ENCODE peak calls at places on chromosomes 7 and 10, in five cellular contexts. E is stimulated activated CD4-positive, alpha-beta T cell treated with anti-CD3 and anti-CD28 coated beads, Interleukin-12 subunit alpha, Interleukin-12 subunit beta, amount 100 ng/mL, for 48 hours; W is T-helper 1 cell; R is Right ventricle myocardium superior; M is HuH-7. Y is an unnamed sample.

GRCh38 chr7:141097430-141097829 is 23.6 kb downstream of the TMEM178B start:
- DNase-seq in W (no peak), E (no peak), M (no peak), R (no peak), Y (no peak)

GRCh38 chr7:98907570-98907969 is 29.2 kb downstream of the TRRAP start:
- DNase-seq in E (no peak), M (no peak), R (no peak), W (no peak), Y (no peak)

GRCh38 chr10:105807930-105808587 is 1167.0 kb downstream of the SORCS3 start:
- DNase-seq in E (no peak), R (no peak), W (no peak), M (no peak), Y (no peak)

GRCh38 chr10:17062009-17062408 is 67.6 kb downstream of the CUBN start:
- DNase-seq in R (no peak), E (no peak), M (no peak), W (no peak), Y (no peak)

GRCh38 chr10:17984056-17984455 is 32.3 kb downstream of the SLC39A12 start:
- DNase-seq in R (no peak), W (no peak), M (no peak), E (no peak), Y (no peak)

GRCh38 chr7:47103498-47104205 is 478.3 kb downstream of the TNS3 start:
- DNase-seq in W (no peak), E (no peak), R (no peak), M (no peak), Y (no peak)

GRCh38 chr7:99244942-99245341 is 27.7 kb upstream of the MYH16 start:
- DNase-seq in W (no peak), E (no peak), M (no peak), R (no peak), Y (no peak)

GRCh38 chr7:16647435-16647960 is 1.5 kb downstream of the BZW2 start:
- DNase-seq in W (no peak), R (no peak), M (no peak), E (no peak), Y (no peak)

GRCh38 chr7:134255814-134256213 is 60.9 kb downstream of the SLC35B4 start:
- DNase-seq in E (no peak), W (no peak), R (no peak), M (no peak), Y (no peak)

GRCh38 chr10:86074294-86074693 is 292.3 kb downstream of the GRID1 start:
- DNase-seq in E (no peak), R (no peak), W (no peak), M (no peak), Y (no peak)

GRCh38 chr7:69837387-69838068 is 239.3 kb downstream of the AUTS2 start:
- DNase-seq in E (no peak), M (no peak), W (no peak), R (no peak), Y (no peak)

GRCh38 chr10:61791216-61791615 is 110.3 kb upstream of the ARID5B start:
- DNase-seq in R (no peak), W (no peak), E (no peak), M (no peak), Y (no peak)

GRCh38 chr10:11691319-11691755 is 50.8 kb upstream of the ECHDC3 start:
- DNase-seq in W (no peak), M (no peak), E (no peak), R (peak), Y (no peak)

GRCh38 chr10:5481121-5481520 is 18.2 kb downstream of the CALML5 start:
- DNase-seq in M (no peak), E (no peak), W (no peak), R (no peak), Y (no peak)

GRCh38 chr10:106435081-106435480 is 729.4 kb downstream of the SORCS1 start:
- DNase-seq in E (no peak), M (no peak), R (no peak), W (no peak), Y (no peak)

GRCh38 chr7:117075934-117076333 is 122.6 kb downstream of the ST7 start:
- DNase-seq in M (no peak), W (no peak), E (no peak), R (no peak), Y (no peak)

GRCh38 chr10:86966008-86966654 is 2.2 kb upstream of the ADIRF start:
- DNase-seq in W (no peak), E (no peak), R (no peak), M (no peak), Y (peak)

GRCh38 chr7:116443101-116443523 is 56.4 kb upstream of the CAV2 start:
- DNase-seq in E (no peak), M (no peak), R (no peak), W (no peak), Y (no peak)

GRCh38 chr7:46759711-46760480 is 822.0 kb downstream of the TNS3 start:
- DNase-seq in M (no peak), E (no peak), W (no peak), R (no peak), Y (no peak)

GRCh38 chr7:138890782-138891445 is 90.3 kb downstream of the KIAA1549 start:
- DNase-seq in W (no peak), E (no peak), R (peak), M (no peak), Y (no peak)

GRCh38 chr10:114103286-114103685 is 59.6 kb downstream of the ADRB1 start:
- DNase-seq in W (no peak), E (no peak), M (peak), R (no peak), Y (no peak)

GRCh38 chr7:25124485-25125136 is 449 bp downstream of the CYCS start:
- DNase-seq in W (no peak), M (no peak), R (no peak), E (no peak), Y (peak)

GRCh38 chr10:68560916-68561691 is 967 bp downstream of the TET1 start:
- DNase-seq in M (peak), R (no peak), W (no peak), E (no peak), Y (no peak)

GRCh38 chr7:81005254-81005653 is 86.4 kb upstream of the SEMA3C start:
- DNase-seq in M (no peak), R (peak), E (no peak), W (no peak), Y (no peak)

GRCh38 chr7:133344275-133344674 is 91.4 kb downstream of the EXOC4 start:
- DNase-seq in M (no peak), E (no peak), W (no peak), R (no peak), Y (no peak)

GRCh38 chr7:156816943-156817572 is 75.9 kb downstream of the LMBR1 start:
- DNase-seq in W (no peak), E (no peak), R (no peak), M (no peak), Y (no peak)

GRCh38 chr7:5796076-5796475 is 14.6 kb upstream of the RNF216 start:
- DNase-seq in R (no peak), M (no peak), E (no peak), W (no peak), Y (no peak)

GRCh38 chr7:151138541-151138910 is 29.0 kb downstream of the GBX1 start:
- DNase-seq in W (no peak), E (no peak), R (peak), M (no peak), Y (no peak)

GRCh38 chr7:88693131-88693530 is 66.4 kb upstream of the ZNF804B start:
- DNase-seq in M (no peak), R (no peak), W (no peak), E (no peak), Y (no peak)

GRCh38 chr7:83908526-83908925 is 259.6 kb upstream of the SEMA3E start:
- DNase-seq in E (no peak), M (no peak), W (no peak), R (no peak), Y (no peak)

GRCh38 chr7:27095897-27096755 is at the start of gene HOXA1:
- DNase-seq in M (peak), R (peak), W (peak), E (peak), Y (peak)

GRCh38 chr10:7354330-7355047 is 56.3 kb downstream of the SFMBT2 start:
- DNase-seq in W (no peak), M (no peak), E (no peak), R (no peak), Y (no peak)

GRCh38 chr7:55192718-55193117 is 172.4 kb upstream of the LANCL2 start:
- DNase-seq in R (no peak), M (no peak), W (no peak), E (no peak), Y (no peak)

GRCh38 chr10:62666264-62666663 is 138.3 kb upstream of the ADO start:
- DNase-seq in E (no peak), W (no peak), M (no peak), R (no peak), Y (no peak)

GRCh38 chr10:47330804-47331203 is 8.6 kb downstream of the GDF2 start:
- DNase-seq in W (no peak), M (no peak), E (no peak), R (no peak), Y (no peak)

GRCh38 chr7:815284-816216 is 16.7 kb upstream of the SUN1 start:
- DNase-seq in R (peak), M (peak), E (no peak), W (peak), Y (peak)

GRCh38 chr7:140696679-140697446 is at the start of gene NDUFB2:
- DNase-seq in R (peak), E (peak), W (peak), M (peak), Y (peak)